ENCODE peak calls at places on chromosomes 16 and 17, in five cellular contexts. N is GM23338; Q is activated CD4-positive, alpha-beta T cell treated with anti-CD3 and anti-CD28 coated beads, Interleukin-2, amount 10 ng/mL, durations not matched to agents 7 days and 5 days; H is sigmoid colon; M is stimulated activated naive CD4-positive, alpha-beta T cell. S is an unnamed sample.
A peak's percentile ranks its signal among the peaks of the same experiment; 100 is the strongest.

GRCh38 chr16:69566437-69567030 is 768 bp downstream of the NFAT5 start:
- DNase-seq in N (peak; percentile 57), M (no peak), H (peak; percentile 86), Q (peak; percentile 9), S (no peak)

GRCh38 chr17:74840989-74841666 is 18.6 kb downstream of the GRIN2C start:
- DNase-seq in H (peak; percentile 85), M (no peak), N (peak; percentile 59), Q (no peak), S (no peak)

GRCh38 chr16:4316732-4317461 is 1.0 kb downstream of the GLIS2 start:
- DNase-seq in M (no peak), H (peak; percentile 81), Q (no peak), N (no peak), S (no peak)

GRCh38 chr17:57956311-57957119 is 1.3 kb upstream of the CUEDC1 start:
- DNase-seq in M (peak; percentile 23), Q (peak; percentile 69), H (peak; percentile 55), N (peak; percentile 53), S (no peak)

GRCh38 chr17:6713918-6714271 is 726 bp upstream of the SLC13A5 start:
- DNase-seq in N (peak; percentile 53), Q (no peak), H (no peak), M (no peak), S (no peak)

GRCh38 chr17:42221886-42222745 is 27.8 kb upstream of the GHDC start:
- DNase-seq in H (no peak), M (peak; percentile 76), Q (peak; percentile 66), N (peak; percentile 83), S (no peak)

GRCh38 chr17:4233668-4234258 is 30.0 kb downstream of the ANKFY1 start:
- DNase-seq in Q (no peak), M (no peak), H (peak; percentile 85), N (no peak), S (no peak)

GRCh38 chr16:30904114-30904780 is 7.8 kb downstream of the CTF1 start:
- DNase-seq in M (no peak), Q (no peak), H (no peak), N (no peak), S (no peak)

GRCh38 chr17:40490289-40490853 is 11.1 kb downstream of the TNS4 start:
- DNase-seq in N (peak; percentile 70), M (no peak), Q (peak; percentile 48), H (peak; percentile 97), S (no peak)